ENCODE peak calls at places on chromosome 18, in nine cellular contexts. One of them, this sample, is unnamed.
A peak's percentile ranks its signal among the peaks of the same experiment; 100 is the strongest.

GRCh38 chr18:12543697-12544096 is 114.2 kb downstream of the SPIRE1 start:
- DNase-seq in stomach: no peak
- DNase-seq in CD8-positive, alpha-beta memory T cell: no peak
- DNase-seq in aorta: no peak
- DNase-seq in coronary artery: no peak
- DNase-seq in cardiac muscle cell: no peak
- DNase-seq in adrenal gland: no peak
- DNase-seq in A549: no peak
- DNase-seq in AG04450: no peak
- DNase-seq in this sample: no peak

GRCh38 chr18:46282177-46282570 is 178.0 kb downstream of the HAUS1 start:
- DNase-seq in stomach: no peak
- DNase-seq in CD8-positive, alpha-beta memory T cell: no peak
- DNase-seq in aorta: no peak
- DNase-seq in coronary artery: no peak
- DNase-seq in cardiac muscle cell: no peak
- DNase-seq in adrenal gland: no peak
- DNase-seq in A549: no peak
- DNase-seq in AG04450: no peak
- DNase-seq in this sample: no peak

GRCh38 chr18:22545091-22545795 is 127.5 kb upstream of the CTAGE1 start:
- DNase-seq in stomach: no peak
- DNase-seq in CD8-positive, alpha-beta memory T cell: no peak
- DNase-seq in aorta: no peak
- DNase-seq in coronary artery: no peak
- DNase-seq in cardiac muscle cell: no peak
- DNase-seq in adrenal gland: no peak
- DNase-seq in A549: no peak
- DNase-seq in AG04450: no peak
- DNase-seq in this sample: no peak

GRCh38 chr18:79888016-79888415 is 63.4 kb downstream of the SLC66A2 start:
- DNase-seq in stomach: no peak
- DNase-seq in CD8-positive, alpha-beta memory T cell: no peak
- DNase-seq in aorta: no peak
- DNase-seq in coronary artery: no peak
- DNase-seq in cardiac muscle cell: no peak
- DNase-seq in adrenal gland: no peak
- DNase-seq in A549: no peak
- DNase-seq in AG04450: no peak
- DNase-seq in this sample: no peak

GRCh38 chr18:63098014-63098981 is 221.3 kb downstream of the BCL2 start:
- DNase-seq in stomach: no peak
- DNase-seq in CD8-positive, alpha-beta memory T cell: peak; percentile 62
- DNase-seq in aorta: no peak
- DNase-seq in coronary artery: no peak
- DNase-seq in cardiac muscle cell: no peak
- DNase-seq in adrenal gland: no peak
- DNase-seq in A549: no peak
- DNase-seq in AG04450: no peak
- DNase-seq in this sample: no peak

GRCh38 chr18:26017929-26018328 is 72.5 kb downstream of the SS18 start:
- DNase-seq in stomach: no peak
- DNase-seq in CD8-positive, alpha-beta memory T cell: no peak
- DNase-seq in aorta: no peak
- DNase-seq in coronary artery: no peak
- DNase-seq in cardiac muscle cell: no peak
- DNase-seq in adrenal gland: no peak
- DNase-seq in A549: no peak
- DNase-seq in AG04450: no peak
- DNase-seq in this sample: no peak

GRCh38 chr18:77071711-77072292 is 60.8 kb downstream of the MBP start:
- DNase-seq in stomach: peak; percentile 44
- DNase-seq in CD8-positive, alpha-beta memory T cell: peak; percentile 76
- DNase-seq in aorta: peak; percentile 75
- DNase-seq in coronary artery: no peak
- DNase-seq in cardiac muscle cell: no peak
- DNase-seq in adrenal gland: no peak
- DNase-seq in A549: peak; percentile 21
- DNase-seq in AG04450: peak; percentile 96
- DNase-seq in this sample: no peak

GRCh38 chr18:13245481-13246000 is 27.0 kb downstream of the LDLRAD4 start:
- DNase-seq in stomach: no peak
- DNase-seq in CD8-positive, alpha-beta memory T cell: no peak
- DNase-seq in aorta: no peak
- DNase-seq in coronary artery: no peak
- DNase-seq in cardiac muscle cell: no peak
- DNase-seq in adrenal gland: no peak
- DNase-seq in A549: no peak
- DNase-seq in AG04450: no peak
- DNase-seq in this sample: no peak

GRCh38 chr18:61860302-61860701 is 32.5 kb downstream of the RNF152 start:
- DNase-seq in stomach: no peak
- DNase-seq in CD8-positive, alpha-beta memory T cell: no peak
- DNase-seq in aorta: no peak
- DNase-seq in coronary artery: no peak
- DNase-seq in cardiac muscle cell: no peak
- DNase-seq in adrenal gland: no peak
- DNase-seq in A549: no peak
- DNase-seq in AG04450: no peak
- DNase-seq in this sample: no peak

GRCh38 chr18:72672364-72673151 is 128.4 kb upstream of the CBLN2 start:
- DNase-seq in stomach: no peak
- DNase-seq in CD8-positive, alpha-beta memory T cell: no peak
- DNase-seq in aorta: no peak
- DNase-seq in coronary artery: no peak
- DNase-seq in cardiac muscle cell: peak; percentile 57
- DNase-seq in adrenal gland: no peak
- DNase-seq in A549: peak; percentile 20
- DNase-seq in AG04450: no peak
- DNase-seq in this sample: no peak

GRCh38 chr18:1539276-1539675 is 634.6 kb downstream of the ADCYAP1 start:
- DNase-seq in stomach: no peak
- DNase-seq in CD8-positive, alpha-beta memory T cell: no peak
- DNase-seq in aorta: no peak
- DNase-seq in coronary artery: no peak
- DNase-seq in cardiac muscle cell: no peak
- DNase-seq in adrenal gland: no peak
- DNase-seq in A549: no peak
- DNase-seq in AG04450: no peak
- DNase-seq in this sample: no peak

GRCh38 chr18:23237524-23238151 is 102.4 kb downstream of the CABLES1 start:
- DNase-seq in stomach: peak; percentile 57
- DNase-seq in CD8-positive, alpha-beta memory T cell: peak; percentile 21
- DNase-seq in aorta: peak; percentile 81
- DNase-seq in coronary artery: peak; percentile 89
- DNase-seq in cardiac muscle cell: no peak
- DNase-seq in adrenal gland: peak; percentile 30
- DNase-seq in A549: no peak
- DNase-seq in AG04450: no peak
- DNase-seq in this sample: peak; percentile 40

GRCh38 chr18:13455960-13456471 is 237.5 kb downstream of the LDLRAD4 start:
- DNase-seq in stomach: no peak
- DNase-seq in CD8-positive, alpha-beta memory T cell: peak; percentile 27
- DNase-seq in aorta: no peak
- DNase-seq in coronary artery: peak; percentile 52
- DNase-seq in cardiac muscle cell: no peak
- DNase-seq in adrenal gland: no peak
- DNase-seq in A549: no peak
- DNase-seq in AG04450: no peak
- DNase-seq in this sample: no peak

GRCh38 chr18:58845913-58846312 is 18.8 kb upstream of the ZNF532 start:
- DNase-seq in stomach: no peak
- DNase-seq in CD8-positive, alpha-beta memory T cell: no peak
- DNase-seq in aorta: no peak
- DNase-seq in coronary artery: no peak
- DNase-seq in cardiac muscle cell: no peak
- DNase-seq in adrenal gland: no peak
- DNase-seq in A549: no peak
- DNase-seq in AG04450: no peak
- DNase-seq in this sample: no peak

GRCh38 chr18:37661478-37661877 is 95.9 kb upstream of the CELF4 start:
- DNase-seq in stomach: no peak
- DNase-seq in CD8-positive, alpha-beta memory T cell: no peak
- DNase-seq in aorta: no peak
- DNase-seq in coronary artery: no peak
- DNase-seq in cardiac muscle cell: no peak
- DNase-seq in adrenal gland: no peak
- DNase-seq in A549: no peak
- DNase-seq in AG04450: no peak
- DNase-seq in this sample: no peak

GRCh38 chr18:55988537-55988936 is 400.5 kb upstream of the TCF4 start:
- DNase-seq in stomach: no peak
- DNase-seq in CD8-positive, alpha-beta memory T cell: no peak
- DNase-seq in aorta: no peak
- DNase-seq in coronary artery: no peak
- DNase-seq in cardiac muscle cell: no peak
- DNase-seq in adrenal gland: no peak
- DNase-seq in A549: no peak
- DNase-seq in AG04450: peak; percentile 39
- DNase-seq in this sample: no peak

GRCh38 chr18:35778850-35779634 is 193.4 kb upstream of the RMP24 start:
- DNase-seq in stomach: no peak
- DNase-seq in CD8-positive, alpha-beta memory T cell: no peak
- DNase-seq in aorta: no peak
- DNase-seq in coronary artery: no peak
- DNase-seq in cardiac muscle cell: no peak
- DNase-seq in adrenal gland: no peak
- DNase-seq in A549: no peak
- DNase-seq in AG04450: no peak
- DNase-seq in this sample: no peak

GRCh38 chr18:21099442-21099841 is 12.2 kb downstream of the ROCK1 start:
- DNase-seq in stomach: no peak
- DNase-seq in CD8-positive, alpha-beta memory T cell: no peak
- DNase-seq in aorta: no peak
- DNase-seq in coronary artery: no peak
- DNase-seq in cardiac muscle cell: no peak
- DNase-seq in adrenal gland: no peak
- DNase-seq in A549: no peak
- DNase-seq in AG04450: no peak
- DNase-seq in this sample: no peak

GRCh38 chr18:26416652-26417150 is 131.7 kb downstream of the KCTD1 start:
- DNase-seq in stomach: no peak
- DNase-seq in CD8-positive, alpha-beta memory T cell: no peak
- DNase-seq in aorta: no peak
- DNase-seq in coronary artery: no peak
- DNase-seq in cardiac muscle cell: no peak
- DNase-seq in adrenal gland: no peak
- DNase-seq in A549: no peak
- DNase-seq in AG04450: no peak
- DNase-seq in this sample: no peak

DNA sequence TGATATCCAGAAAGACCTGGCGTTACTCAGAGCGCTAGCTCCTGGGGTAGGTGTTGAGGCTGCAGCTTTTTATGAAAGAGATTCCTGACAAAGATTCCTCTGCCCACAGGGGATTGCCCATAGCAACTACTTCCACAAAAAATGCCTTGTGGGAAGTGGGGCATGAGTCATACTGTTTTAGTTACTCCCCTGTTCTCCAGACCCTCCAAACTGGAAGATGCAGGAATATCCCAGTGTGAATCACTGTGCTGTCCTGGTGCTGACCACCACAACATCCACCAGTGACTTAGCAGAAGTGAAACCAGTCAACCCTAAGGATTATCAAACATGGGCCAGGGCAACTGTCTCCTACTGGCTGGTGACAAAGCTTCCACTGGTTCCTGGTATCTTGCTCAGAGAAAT is 61.8 kb downstream of the CDH2 start:
- DNase-seq in stomach: no peak
- DNase-seq in CD8-positive, alpha-beta memory T cell: no peak
- DNase-seq in aorta: no peak
- DNase-seq in coronary artery: no peak
- DNase-seq in cardiac muscle cell: no peak
- DNase-seq in adrenal gland: no peak
- DNase-seq in A549: no peak
- DNase-seq in AG04450: peak; percentile 52
- DNase-seq in this sample: no peak
- H3K27ac ChIP-seq in stomach: no peak overlapping the region
- H3K27ac ChIP-seq in CD8-positive, alpha-beta memory T cell: no peak overlapping the region
- H3K27ac ChIP-seq in aorta: peak overlapping the region; percentile 54
- H3K27ac ChIP-seq in coronary artery: peak overlapping the region; percentile 23
- H3K27ac ChIP-seq in cardiac muscle cell: peak overlapping the region; percentile 96
- H3K27ac ChIP-seq in adrenal gland: peak overlapping the region; percentile 3
- H3K27ac ChIP-seq in A549: peak overlapping the region; percentile 87
- H3K27ac ChIP-seq in AG04450: peak overlapping the region; percentile 91
- H3K27ac ChIP-seq in this sample: no peak overlapping the region

DNA sequence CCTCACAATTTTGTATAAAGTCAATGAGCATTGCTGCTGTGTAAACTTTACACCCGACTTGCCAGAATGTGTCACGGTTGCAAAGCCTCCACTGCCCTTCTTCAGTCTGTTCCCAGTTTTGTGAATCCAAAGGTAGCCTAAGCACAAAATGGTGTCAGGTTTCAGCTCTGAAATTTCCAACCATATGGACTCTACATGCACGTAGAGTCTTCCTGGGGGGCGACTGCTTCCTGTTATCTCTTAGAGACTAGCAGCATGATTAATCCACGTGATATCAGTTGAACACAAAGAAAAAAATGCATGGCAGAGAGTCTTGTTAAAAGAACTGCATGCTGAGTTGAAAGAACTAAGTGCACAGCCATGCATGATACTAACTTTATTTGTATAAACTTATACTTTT is 404.4 kb downstream of the SOCS6 start:
- DNase-seq in stomach: no peak
- DNase-seq in CD8-positive, alpha-beta memory T cell: no peak
- DNase-seq in aorta: no peak
- DNase-seq in coronary artery: no peak
- DNase-seq in cardiac muscle cell: peak; percentile 23
- DNase-seq in adrenal gland: no peak
- DNase-seq in A549: no peak
- DNase-seq in AG04450: peak; percentile 29
- DNase-seq in this sample: no peak
- H3K27ac ChIP-seq in stomach: no peak overlapping the region
- H3K27ac ChIP-seq in CD8-positive, alpha-beta memory T cell: no peak overlapping the region
- H3K27ac ChIP-seq in aorta: no peak overlapping the region
- H3K27ac ChIP-seq in coronary artery: no peak overlapping the region
- H3K27ac ChIP-seq in cardiac muscle cell: no peak overlapping the region
- H3K27ac ChIP-seq in adrenal gland: no peak overlapping the region
- H3K27ac ChIP-seq in A549: no peak overlapping the region
- H3K27ac ChIP-seq in AG04450: no peak overlapping the region
- H3K27ac ChIP-seq in this sample: no peak overlapping the region

DNA sequence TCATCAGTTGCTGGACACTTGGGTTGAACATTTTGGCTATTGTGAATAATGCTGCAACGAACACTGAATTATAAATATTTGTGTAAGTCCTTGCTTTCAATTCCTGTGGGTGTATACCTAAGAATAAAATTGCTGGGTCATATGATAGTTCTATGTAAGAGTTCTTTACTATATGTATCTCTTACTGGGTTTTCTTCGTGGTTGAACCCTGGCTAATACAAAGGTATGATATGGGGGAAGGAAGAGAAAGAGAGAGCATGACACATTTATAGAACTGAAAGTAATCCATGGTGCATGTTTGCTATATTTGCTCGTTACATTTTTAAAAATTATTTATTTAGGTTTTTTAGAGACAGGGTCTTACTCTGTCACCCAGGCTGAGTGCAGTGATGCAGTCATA is 143.1 kb upstream of the GAREM1 start:
- DNase-seq in stomach: no peak
- DNase-seq in CD8-positive, alpha-beta memory T cell: no peak
- DNase-seq in aorta: no peak
- DNase-seq in coronary artery: no peak
- DNase-seq in cardiac muscle cell: no peak
- DNase-seq in adrenal gland: no peak
- DNase-seq in A549: no peak
- DNase-seq in AG04450: no peak
- DNase-seq in this sample: no peak
- H3K27ac ChIP-seq in stomach: no peak overlapping the region
- H3K27ac ChIP-seq in CD8-positive, alpha-beta memory T cell: no peak overlapping the region
- H3K27ac ChIP-seq in aorta: no peak overlapping the region
- H3K27ac ChIP-seq in coronary artery: no peak overlapping the region
- H3K27ac ChIP-seq in cardiac muscle cell: no peak overlapping the region
- H3K27ac ChIP-seq in adrenal gland: no peak overlapping the region
- H3K27ac ChIP-seq in A549: no peak overlapping the region
- H3K27ac ChIP-seq in AG04450: no peak overlapping the region
- H3K27ac ChIP-seq in this sample: no peak overlapping the region

GRCh38 chr18:59902180-59902992 is 2.6 kb downstream of the PMAIP1 start:
- DNase-seq in stomach: no peak
- DNase-seq in CD8-positive, alpha-beta memory T cell: peak; percentile 41
- DNase-seq in aorta: no peak
- DNase-seq in coronary artery: no peak
- DNase-seq in cardiac muscle cell: no peak
- DNase-seq in adrenal gland: no peak
- DNase-seq in A549: no peak
- DNase-seq in AG04450: no peak
- DNase-seq in this sample: no peak
- H3K27ac ChIP-seq in stomach: no peak overlapping the region
- H3K27ac ChIP-seq in CD8-positive, alpha-beta memory T cell: peak overlapping the region; percentile 85
- H3K27ac ChIP-seq in aorta: no peak overlapping the region
- H3K27ac ChIP-seq in coronary artery: no peak overlapping the region
- H3K27ac ChIP-seq in cardiac muscle cell: no peak overlapping the region
- H3K27ac ChIP-seq in adrenal gland: no peak overlapping the region
- H3K27ac ChIP-seq in A549: no peak overlapping the region
- H3K27ac ChIP-seq in AG04450: peak overlapping the region; percentile 49
- H3K27ac ChIP-seq in this sample: no peak overlapping the region